ENCODE peak calls at places on chromosome 4, in four cellular contexts. One of them, this sample, is unnamed.

GRCh38 chr4:4677825-4678522 is 136.1 kb upstream of the STX18 start:
- DNase-seq in OCI-LY7: peak
- DNase-seq in fibroblast of lung: peak
- DNase-seq in adipocyte: peak
- DNase-seq in this sample: peak

GRCh38 chr4:114827651-114828050 is 229.0 kb downstream of the UGT8 start:
- DNase-seq in OCI-LY7: no peak
- DNase-seq in fibroblast of lung: no peak
- DNase-seq in adipocyte: no peak
- DNase-seq in this sample: no peak

GRCh38 chr4:22884157-22884556 is 191.4 kb downstream of the GBA3 start:
- DNase-seq in OCI-LY7: no peak
- DNase-seq in fibroblast of lung: no peak
- DNase-seq in adipocyte: no peak
- DNase-seq in this sample: no peak

GRCh38 chr4:78058591-78059523 is 1.7 kb downstream of the FRAS1 start:
- DNase-seq in OCI-LY7: peak
- DNase-seq in fibroblast of lung: peak
- DNase-seq in adipocyte: peak
- DNase-seq in this sample: no peak

GRCh38 chr4:60945641-60946040 is 254.5 kb upstream of the ADGRL3 start:
- DNase-seq in OCI-LY7: no peak
- DNase-seq in fibroblast of lung: no peak
- DNase-seq in adipocyte: no peak
- DNase-seq in this sample: no peak

GRCh38 chr4:182174979-182175378 is 68.2 kb upstream of the TENM3 start:
- DNase-seq in OCI-LY7: no peak
- DNase-seq in fibroblast of lung: no peak
- DNase-seq in adipocyte: no peak
- DNase-seq in this sample: no peak

GRCh38 chr4:71050809-71051208 is 57.4 kb downstream of the DCK start:
- DNase-seq in OCI-LY7: no peak
- DNase-seq in fibroblast of lung: peak
- DNase-seq in adipocyte: no peak
- DNase-seq in this sample: no peak

GRCh38 chr4:40526741-40527140 is 102.9 kb downstream of the RBM47 start:
- DNase-seq in OCI-LY7: no peak
- DNase-seq in fibroblast of lung: no peak
- DNase-seq in adipocyte: no peak
- DNase-seq in this sample: no peak

GRCh38 chr4:78665216-78665615 is 110.9 kb upstream of the BMP2K start:
- DNase-seq in OCI-LY7: no peak
- DNase-seq in fibroblast of lung: no peak
- DNase-seq in adipocyte: no peak
- DNase-seq in this sample: no peak

GRCh38 chr4:88858752-88859151 is 161.1 kb upstream of the NAP1L5 start:
- DNase-seq in OCI-LY7: peak
- DNase-seq in fibroblast of lung: peak
- DNase-seq in adipocyte: no peak
- DNase-seq in this sample: no peak

GRCh38 chr4:52825311-52826090 is 36.6 kb upstream of the RASL11B start:
- DNase-seq in OCI-LY7: no peak
- DNase-seq in fibroblast of lung: no peak
- DNase-seq in adipocyte: peak
- DNase-seq in this sample: peak

DNA sequence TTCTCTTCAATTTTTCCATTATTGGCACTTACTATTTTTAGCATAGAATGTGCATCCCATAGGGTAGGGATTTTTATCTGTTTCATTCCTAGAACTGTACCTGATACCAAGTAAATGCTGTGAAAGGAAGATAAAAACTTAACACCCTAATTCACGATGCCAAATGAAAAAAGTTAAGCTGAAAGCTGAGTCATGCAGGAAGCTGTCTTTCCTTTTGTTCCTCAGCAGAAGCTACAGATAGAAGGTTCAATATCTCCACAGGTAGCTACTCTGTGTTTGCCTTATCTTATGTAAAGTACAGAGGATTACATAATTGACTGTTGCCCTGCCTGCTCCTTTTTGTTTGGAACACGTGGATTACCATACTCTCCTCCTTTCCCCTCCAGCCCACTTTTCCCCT is 77.0 kb downstream of the LRP2BP start:
- DNase-seq in OCI-LY7: no peak
- DNase-seq in fibroblast of lung: no peak
- DNase-seq in adipocyte: no peak
- DNase-seq in this sample: peak
- H3K4me3 ChIP-seq in OCI-LY7: no peak
- H3K4me3 ChIP-seq in fibroblast of lung: no peak
- H3K4me3 ChIP-seq in adipocyte: no peak
- H3K4me3 ChIP-seq in this sample: no peak

GRCh38 chr4:8227201-8227770 is 28.2 kb downstream of the SH3TC1 start:
- DNase-seq in OCI-LY7: no peak
- DNase-seq in fibroblast of lung: no peak
- DNase-seq in adipocyte: no peak
- DNase-seq in this sample: no peak

GRCh38 chr4:8225704-8226443 is 26.8 kb downstream of the SH3TC1 start:
- DNase-seq in OCI-LY7: no peak
- DNase-seq in fibroblast of lung: no peak
- DNase-seq in adipocyte: no peak
- DNase-seq in this sample: no peak

GRCh38 chr4:8229341-8229975 is 30.4 kb downstream of the SH3TC1 start:
- DNase-seq in OCI-LY7: no peak
- DNase-seq in fibroblast of lung: no peak
- DNase-seq in adipocyte: no peak
- DNase-seq in this sample: no peak

GRCh38 chr4:8228319-8229250 is 29.5 kb downstream of the SH3TC1 start:
- DNase-seq in OCI-LY7: peak
- DNase-seq in fibroblast of lung: peak
- DNase-seq in adipocyte: peak
- DNase-seq in this sample: peak

DNA sequence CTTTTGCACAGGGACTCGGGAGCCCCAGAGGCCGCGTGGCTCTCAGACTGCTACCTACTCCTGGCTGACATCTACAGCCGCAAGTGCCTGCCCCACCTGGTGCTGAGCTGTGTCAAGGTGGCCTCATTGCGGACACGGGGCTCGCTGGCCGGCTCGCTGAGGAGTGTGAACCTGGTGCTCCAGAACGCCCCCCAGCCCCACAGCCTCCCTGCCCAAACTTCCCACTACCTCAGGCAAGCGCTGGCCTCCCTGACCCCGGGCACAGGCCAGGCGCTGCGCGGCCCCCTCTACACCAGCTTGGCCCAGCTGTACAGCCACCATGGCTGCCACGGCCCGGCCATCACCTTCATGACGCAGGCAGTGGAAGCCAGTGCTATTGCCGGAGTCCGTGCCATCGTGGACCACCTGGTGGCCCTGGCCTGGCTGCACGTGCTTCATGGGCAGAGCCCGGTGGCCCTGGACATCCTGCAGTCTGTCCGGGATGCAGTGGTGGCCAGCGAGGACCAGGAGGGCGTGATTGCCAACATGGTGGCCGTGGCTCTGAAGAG is 28.8 kb downstream of the SH3TC1 start:
- DNase-seq in OCI-LY7: no peak
- DNase-seq in fibroblast of lung: no peak
- DNase-seq in adipocyte: no peak
- DNase-seq in this sample: no peak
- H3K4me3 ChIP-seq in OCI-LY7: no peak
- H3K4me3 ChIP-seq in fibroblast of lung: no peak
- H3K4me3 ChIP-seq in adipocyte: no peak
- H3K4me3 ChIP-seq in this sample: no peak

GRCh38 chr4:147749811-147750321 is 18.0 kb downstream of the ARHGAP10 start:
- DNase-seq in OCI-LY7: no peak
- DNase-seq in fibroblast of lung: no peak
- DNase-seq in adipocyte: no peak
- DNase-seq in this sample: no peak
- H3K4me3 ChIP-seq in OCI-LY7: no peak
- H3K4me3 ChIP-seq in fibroblast of lung: no peak
- H3K4me3 ChIP-seq in adipocyte: no peak
- H3K4me3 ChIP-seq in this sample: no peak

GRCh38 chr4:100492129-100492528 is 25.7 kb downstream of the EMCN start:
- DNase-seq in OCI-LY7: no peak
- DNase-seq in fibroblast of lung: no peak
- DNase-seq in adipocyte: no peak
- DNase-seq in this sample: no peak

GRCh38 chr4:100489316-100489715 is 28.5 kb downstream of the EMCN start:
- DNase-seq in OCI-LY7: no peak
- DNase-seq in fibroblast of lung: peak
- DNase-seq in adipocyte: no peak
- DNase-seq in this sample: no peak

GRCh38 chr4:100483796-100484195 is 34.0 kb downstream of the EMCN start:
- DNase-seq in OCI-LY7: no peak
- DNase-seq in fibroblast of lung: no peak
- DNase-seq in adipocyte: no peak
- DNase-seq in this sample: no peak

DNA sequence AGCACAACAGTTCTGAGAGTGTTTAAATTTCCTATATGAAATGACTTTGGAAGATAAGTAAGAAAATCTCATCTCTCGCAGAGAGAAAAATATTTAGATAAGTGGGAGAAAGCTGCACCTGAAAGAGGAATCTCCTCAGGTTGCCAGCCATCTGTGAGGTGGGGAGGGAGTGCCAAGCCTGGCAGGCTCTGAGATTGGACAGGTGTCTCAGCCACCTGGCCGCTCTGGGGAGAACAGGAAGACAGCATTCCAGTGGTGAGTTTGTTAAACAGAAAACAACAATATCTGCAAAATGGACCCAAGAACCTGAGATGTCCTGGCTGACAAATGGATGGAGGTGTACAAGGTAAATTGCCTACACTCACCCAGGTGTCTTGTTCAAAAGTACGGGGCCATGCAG is 31.3 kb downstream of the EMCN start:
- DNase-seq in OCI-LY7: no peak
- DNase-seq in fibroblast of lung: no peak
- DNase-seq in adipocyte: no peak
- DNase-seq in this sample: no peak
- H3K4me3 ChIP-seq in OCI-LY7: no peak
- H3K4me3 ChIP-seq in fibroblast of lung: no peak
- H3K4me3 ChIP-seq in adipocyte: no peak
- H3K4me3 ChIP-seq in this sample: no peak

GRCh38 chr4:121973791-121974190 is 21.9 kb upstream of the TRPC3 start:
- DNase-seq in OCI-LY7: no peak
- DNase-seq in fibroblast of lung: peak
- DNase-seq in adipocyte: no peak
- DNase-seq in this sample: no peak

GRCh38 chr4:121980643-121981042 is 28.8 kb upstream of the TRPC3 start:
- DNase-seq in OCI-LY7: no peak
- DNase-seq in fibroblast of lung: peak
- DNase-seq in adipocyte: no peak
- DNase-seq in this sample: no peak

GRCh38 chr4:121978169-121978516 is 26.3 kb upstream of the TRPC3 start:
- DNase-seq in OCI-LY7: no peak
- DNase-seq in fibroblast of lung: no peak
- DNase-seq in adipocyte: no peak
- DNase-seq in this sample: no peak

DNA sequence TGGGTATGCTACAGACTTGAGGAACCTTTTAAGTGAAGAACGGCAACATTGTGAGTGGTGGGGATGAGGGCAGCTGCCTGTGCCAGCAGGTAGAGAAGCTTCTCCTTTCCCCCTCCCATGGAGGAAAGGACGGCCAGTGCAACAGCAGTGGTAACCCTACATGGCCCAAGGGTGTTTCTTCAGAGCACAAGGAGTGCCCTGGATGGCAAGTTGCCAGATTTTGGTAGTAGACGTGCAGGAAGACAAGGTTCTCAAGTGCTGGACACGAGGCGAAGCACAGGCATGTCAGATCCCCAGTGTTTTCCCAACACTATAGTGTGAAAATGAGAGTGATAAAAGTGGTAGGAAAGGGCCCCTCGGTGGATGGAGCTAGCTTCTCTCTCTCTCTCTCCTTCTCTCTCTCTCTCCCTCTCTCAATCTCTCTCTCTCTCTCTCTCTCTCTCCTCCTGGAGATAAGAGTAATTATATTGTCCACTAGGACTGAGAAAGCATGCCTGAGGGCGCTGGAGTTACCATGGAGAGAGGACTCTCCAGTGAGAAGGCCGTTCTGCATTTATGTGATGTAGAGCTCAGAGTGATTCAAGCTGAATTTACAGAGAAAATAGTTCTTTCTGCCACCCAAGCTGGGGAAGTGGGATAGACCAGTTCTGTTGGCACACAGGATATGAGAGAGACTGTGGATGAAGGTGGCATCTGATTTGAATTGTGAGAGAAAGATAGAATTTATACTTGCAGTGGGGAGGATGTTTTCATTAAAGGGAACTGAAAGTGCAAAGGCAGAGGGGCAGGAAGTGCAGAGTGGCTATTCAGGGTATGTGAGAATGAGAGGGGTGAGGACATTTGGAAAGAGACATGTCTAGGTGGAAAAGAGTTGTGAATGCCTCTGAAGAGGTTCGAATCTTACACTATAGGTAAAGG is 25.6 kb upstream of the TRPC3 start:
- DNase-seq in OCI-LY7: peak
- DNase-seq in fibroblast of lung: peak
- DNase-seq in adipocyte: peak
- DNase-seq in this sample: no peak
- H3K4me3 ChIP-seq in OCI-LY7: peak
- H3K4me3 ChIP-seq in fibroblast of lung: no peak
- H3K4me3 ChIP-seq in adipocyte: no peak
- H3K4me3 ChIP-seq in this sample: no peak

GRCh38 chr4:172142331-172142738 is 329.1 kb downstream of the GALNTL6 start:
- DNase-seq in OCI-LY7: no peak
- DNase-seq in fibroblast of lung: peak
- DNase-seq in adipocyte: peak
- DNase-seq in this sample: no peak
- H3K4me3 ChIP-seq in OCI-LY7: no peak
- H3K4me3 ChIP-seq in fibroblast of lung: no peak
- H3K4me3 ChIP-seq in adipocyte: no peak
- H3K4me3 ChIP-seq in this sample: no peak

DNA sequence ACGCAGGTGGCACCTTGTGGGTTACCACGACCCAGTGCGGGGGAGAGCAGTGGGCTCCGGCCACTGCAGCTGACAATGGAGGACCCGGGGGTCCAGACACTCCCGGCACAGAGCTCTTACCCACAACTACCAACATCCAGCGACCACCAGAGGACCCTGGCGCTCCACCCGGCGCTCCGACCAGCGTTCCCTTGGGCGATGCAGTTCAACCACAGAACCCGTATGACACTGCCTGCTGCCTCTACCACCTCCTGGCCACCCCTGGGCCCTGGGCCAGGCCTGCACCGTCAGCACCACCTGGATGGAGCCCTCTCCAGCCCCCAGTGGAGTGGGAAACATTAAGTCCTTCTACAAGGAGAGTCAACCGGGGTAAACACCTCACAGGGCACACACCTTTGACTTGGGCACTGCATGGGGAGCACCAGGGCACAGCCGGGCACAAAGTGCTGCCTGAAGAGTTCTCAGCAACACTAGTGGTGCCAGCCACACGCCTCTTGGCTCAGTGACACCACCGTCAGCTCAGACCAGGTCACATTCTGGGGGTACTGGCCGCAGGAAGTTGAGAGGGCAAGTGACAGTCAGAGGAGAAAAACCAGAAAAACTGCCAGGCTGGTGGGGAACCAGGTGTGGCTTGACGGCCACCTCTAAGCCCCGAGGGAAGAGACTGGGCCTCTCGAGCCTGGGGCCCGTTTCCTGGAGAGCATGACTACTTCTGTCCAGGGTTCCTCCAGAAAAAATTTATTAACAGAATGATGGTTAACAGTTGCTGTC is 2.6 kb downstream of the CTBP1 start:
- DNase-seq in OCI-LY7: peak
- DNase-seq in fibroblast of lung: no peak
- DNase-seq in adipocyte: peak
- DNase-seq in this sample: no peak
- H3K4me3 ChIP-seq in OCI-LY7: peak
- H3K4me3 ChIP-seq in fibroblast of lung: peak
- H3K4me3 ChIP-seq in adipocyte: peak
- H3K4me3 ChIP-seq in this sample: peak

GRCh38 chr4:121822047-121822446 is 1.6 kb downstream of the CCNA2 start:
- DNase-seq in OCI-LY7: no peak
- DNase-seq in fibroblast of lung: no peak
- DNase-seq in adipocyte: no peak
- DNase-seq in this sample: no peak
- H3K4me3 ChIP-seq in OCI-LY7: peak
- H3K4me3 ChIP-seq in fibroblast of lung: peak
- H3K4me3 ChIP-seq in adipocyte: peak
- H3K4me3 ChIP-seq in this sample: peak

This sample was measured in Jurkat, Clone E6-1.